ENCODE peak calls at places on chromosomes 11 and 22, in four cellular contexts. One of them, this sample, is unnamed.

GRCh38 chr22:46122980-46123693 is 27.2 kb upstream of the PPARA start:
- DNase-seq in hepatocyte: no peak
- DNase-seq in GM23248: peak; percentile 19
- DNase-seq in HCT116: no peak
- DNase-seq in this sample: no peak

GRCh38 chr11:27004103-27004502 is 10.2 kb downstream of the FIBIN start:
- DNase-seq in hepatocyte: no peak
- DNase-seq in GM23248: no peak
- DNase-seq in HCT116: no peak
- DNase-seq in this sample: no peak

GRCh38 chr11:38176812-38177322 is 1578.8 kb upstream of the RAG2 start:
- DNase-seq in hepatocyte: no peak
- DNase-seq in GM23248: no peak
- DNase-seq in HCT116: no peak
- DNase-seq in this sample: no peak

GRCh38 chr11:77374108-77374507 is 72.6 kb upstream of the GDPD4 start:
- DNase-seq in HCT116: no peak
- DNase-seq in GM23248: no peak
- DNase-seq in hepatocyte: no peak
- DNase-seq in this sample: peak; percentile 46

GRCh38 chr11:13446444-13446843 is 16.6 kb downstream of the BTBD10 start:
- DNase-seq in hepatocyte: no peak
- DNase-seq in HCT116: no peak
- DNase-seq in GM23248: peak; percentile 72
- DNase-seq in this sample: peak; percentile 44

GRCh38 chr11:132318421-132319157 is 948.2 kb downstream of the NTM start:
- DNase-seq in GM23248: peak; percentile 67
- DNase-seq in hepatocyte: no peak
- DNase-seq in HCT116: no peak
- DNase-seq in this sample: peak; percentile 77

GRCh38 chr11:19076744-19077589 is 16.4 kb upstream of the MRGPRX2 start:
- DNase-seq in HCT116: peak; percentile 31
- DNase-seq in GM23248: peak; percentile 57
- DNase-seq in hepatocyte: peak; percentile 69
- DNase-seq in this sample: no peak

GRCh38 chr22:45918455-45919370 is 58.2 kb downstream of the WNT7B start:
- DNase-seq in GM23248: no peak
- DNase-seq in hepatocyte: no peak
- DNase-seq in HCT116: no peak
- DNase-seq in this sample: peak; percentile 60

GRCh38 chr11:118911880-118912741 is 13.6 kb downstream of the BCL9L start:
- DNase-seq in HCT116: peak; percentile 96
- DNase-seq in hepatocyte: peak; percentile 96
- DNase-seq in GM23248: peak; percentile 96
- DNase-seq in this sample: peak; percentile 89

GRCh38 chr22:27799334-27800249 is 2.0 kb downstream of the MN1 start:
- DNase-seq in HCT116: no peak
- DNase-seq in GM23248: peak; percentile 85
- DNase-seq in hepatocyte: no peak
- DNase-seq in this sample: no peak

GRCh38 chr11:59767212-59767611 is 12.0 kb downstream of the STX3 start:
- DNase-seq in HCT116: no peak
- DNase-seq in hepatocyte: peak; percentile 56
- DNase-seq in GM23248: no peak
- DNase-seq in this sample: no peak

GRCh38 chr11:43366597-43367121 is 7.9 kb downstream of the TTC17 start:
- DNase-seq in hepatocyte: no peak
- DNase-seq in GM23248: peak; percentile 16
- DNase-seq in HCT116: no peak
- DNase-seq in this sample: peak; percentile 29

GRCh38 chr22:40665312-40665711 is 14.0 kb upstream of the MCHR1 start:
- DNase-seq in GM23248: peak; percentile 86
- DNase-seq in HCT116: no peak
- DNase-seq in hepatocyte: no peak
- DNase-seq in this sample: peak; percentile 65

GRCh38 chr11:10556590-10556989 is 11.9 kb downstream of the LYVE1 start:
- DNase-seq in hepatocyte: no peak
- DNase-seq in GM23248: no peak
- DNase-seq in HCT116: no peak
- DNase-seq in this sample: no peak

GRCh38 chr11:43316451-43316850 is 4.7 kb downstream of the API5 start:
- DNase-seq in GM23248: peak; percentile 23
- DNase-seq in HCT116: no peak
- DNase-seq in hepatocyte: no peak
- DNase-seq in this sample: peak; percentile 76

GRCh38 chr22:33112606-33113005 is 54.4 kb upstream of the SYN3 start:
- DNase-seq in HCT116: no peak
- DNase-seq in hepatocyte: no peak
- DNase-seq in GM23248: no peak
- DNase-seq in this sample: no peak

GRCh38 chr11:783581-784015 is 6.3 kb downstream of the CEND1 start:
- DNase-seq in hepatocyte: peak; percentile 93
- DNase-seq in GM23248: peak; percentile 94
- DNase-seq in HCT116: peak; percentile 78
- DNase-seq in this sample: peak; percentile 86

GRCh38 chr11:19727246-19727645 is 14.6 kb downstream of the NAV2 start:
- DNase-seq in hepatocyte: peak; percentile 50
- DNase-seq in HCT116: no peak
- DNase-seq in GM23248: peak; percentile 62
- DNase-seq in this sample: peak; percentile 47

DNA sequence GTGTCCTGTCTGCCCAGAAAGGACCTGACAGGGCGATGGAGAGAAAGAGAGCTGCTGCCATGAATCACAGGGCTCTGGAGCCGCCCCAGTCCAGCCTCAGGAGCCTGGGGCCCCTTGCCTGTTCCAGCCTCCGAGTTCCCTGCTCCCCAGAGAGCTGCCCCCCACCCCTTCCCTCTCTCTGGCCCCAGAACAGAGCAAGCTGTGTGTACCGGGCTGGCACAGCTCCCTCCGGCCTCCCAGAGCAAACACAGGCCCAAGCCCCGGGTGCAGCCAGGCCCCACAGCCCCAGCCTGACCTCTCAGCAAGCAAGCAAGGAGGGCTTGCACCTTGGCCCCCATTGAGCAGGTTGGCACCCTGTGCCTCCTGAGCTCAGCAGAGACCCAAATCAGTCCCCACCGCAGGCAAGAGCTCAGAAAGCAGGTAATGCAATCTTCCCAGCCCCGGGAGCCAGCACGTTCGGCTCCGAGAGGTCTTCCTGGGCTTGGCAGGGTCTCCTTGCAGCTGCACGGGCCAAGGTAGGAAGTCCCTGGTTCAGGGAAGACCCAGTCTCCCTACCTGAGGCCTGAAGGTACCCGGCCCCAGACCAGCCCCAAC is 1.4 kb downstream of the PACSIN3 start:
- DNase-seq in GM23248: no peak
- DNase-seq in HCT116: no peak
- DNase-seq in hepatocyte: peak; percentile 70
- DNase-seq in this sample: no peak
- H3K27ac ChIP-seq in GM23248: no peak overlapping the region
- H3K27ac ChIP-seq in HCT116: peak overlapping the region; percentile 96
- H3K27ac ChIP-seq in hepatocyte: peak overlapping the region; percentile 99
- H3K27ac ChIP-seq in this sample: no peak overlapping the region

DNA sequence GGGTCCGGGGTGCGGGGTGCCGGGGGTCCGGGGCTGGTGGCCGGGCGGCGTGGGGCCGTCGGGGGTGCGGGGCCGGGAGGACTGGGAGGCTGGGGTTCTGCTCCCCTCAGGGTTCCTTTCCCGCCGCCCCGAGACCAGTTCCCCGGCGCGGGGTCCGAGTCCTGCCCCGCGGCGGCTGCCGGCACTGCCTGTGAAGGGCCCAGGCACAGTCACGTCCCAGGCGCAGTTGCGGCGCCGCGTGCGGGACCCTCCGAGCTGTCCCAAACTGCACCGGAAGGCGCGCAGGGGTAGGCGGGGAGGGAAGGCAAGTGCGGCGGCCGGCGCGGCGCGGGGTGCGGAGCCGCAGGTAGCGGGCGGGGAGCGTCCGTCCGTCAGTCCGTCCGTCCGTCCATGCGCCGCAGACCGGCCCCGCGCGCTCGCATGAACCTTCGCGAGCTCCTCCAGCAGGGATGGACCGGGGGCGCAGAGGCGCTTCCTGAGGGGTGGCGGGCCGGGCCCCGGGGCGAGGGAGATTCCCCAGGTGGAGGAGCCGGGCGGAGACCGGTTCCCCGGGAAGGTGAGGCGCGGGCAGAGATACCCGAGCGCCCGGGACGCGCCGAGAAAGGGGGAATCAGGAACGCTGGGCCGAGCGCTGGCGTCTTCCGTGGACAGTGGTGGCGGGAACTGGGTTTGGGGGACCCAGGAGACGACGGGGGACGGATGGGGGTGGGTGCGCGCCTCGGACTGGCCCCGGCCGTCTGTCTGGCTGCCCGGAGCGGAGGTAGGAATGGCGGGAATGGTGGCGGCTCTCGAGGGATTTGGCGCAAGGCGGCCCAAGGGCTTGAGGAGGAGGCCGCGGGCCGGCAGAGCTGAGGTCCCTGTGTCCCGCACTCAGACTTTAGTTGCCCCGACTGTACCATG is 3.1 kb upstream of the ADORA2A start:
- DNase-seq in HCT116: no peak
- DNase-seq in hepatocyte: peak; percentile 35
- DNase-seq in GM23248: peak; percentile 50
- DNase-seq in this sample: no peak
- TF ChIP-seq EZH2 in HCT116: no peak
- TF ChIP-seq EZH2 in hepatocyte: peak; percentile 76
- TF ChIP-seq EZH2 in GM23248: peak; percentile 57
- TF ChIP-seq EZH2 in this sample: peak; percentile 95

GRCh38 chr22:39150848-39151215 is 1.6 kb downstream of the CBX7 start:
- DNase-seq in HCT116: no peak
- DNase-seq in GM23248: peak; percentile 26
- DNase-seq in hepatocyte: peak; percentile 15
- DNase-seq in this sample: no peak
- H3K27ac ChIP-seq in HCT116: no peak overlapping the region
- H3K27ac ChIP-seq in GM23248: no peak overlapping the region
- H3K27ac ChIP-seq in hepatocyte: no peak overlapping the region
- H3K27ac ChIP-seq in this sample: no peak overlapping the region

GRCh38 chr11:120867531-120867930 is 156.4 kb upstream of the TBCEL start:
- DNase-seq in HCT116: no peak
- DNase-seq in hepatocyte: no peak
- DNase-seq in GM23248: no peak
- DNase-seq in this sample: no peak

GRCh38 chr11:120869097-120869496 is 154.8 kb upstream of the TBCEL start:
- DNase-seq in GM23248: no peak
- DNase-seq in HCT116: no peak
- DNase-seq in hepatocyte: no peak
- DNase-seq in this sample: no peak

GRCh38 chr11:120869516-120870011 is 154.3 kb upstream of the TBCEL start:
- DNase-seq in HCT116: no peak
- DNase-seq in GM23248: no peak
- DNase-seq in hepatocyte: no peak
- DNase-seq in this sample: no peak

GRCh38 chr11:120867988-120868387 is 155.9 kb upstream of the TBCEL start:
- DNase-seq in hepatocyte: no peak
- DNase-seq in HCT116: no peak
- DNase-seq in GM23248: peak; percentile 35
- DNase-seq in this sample: no peak

DNA sequence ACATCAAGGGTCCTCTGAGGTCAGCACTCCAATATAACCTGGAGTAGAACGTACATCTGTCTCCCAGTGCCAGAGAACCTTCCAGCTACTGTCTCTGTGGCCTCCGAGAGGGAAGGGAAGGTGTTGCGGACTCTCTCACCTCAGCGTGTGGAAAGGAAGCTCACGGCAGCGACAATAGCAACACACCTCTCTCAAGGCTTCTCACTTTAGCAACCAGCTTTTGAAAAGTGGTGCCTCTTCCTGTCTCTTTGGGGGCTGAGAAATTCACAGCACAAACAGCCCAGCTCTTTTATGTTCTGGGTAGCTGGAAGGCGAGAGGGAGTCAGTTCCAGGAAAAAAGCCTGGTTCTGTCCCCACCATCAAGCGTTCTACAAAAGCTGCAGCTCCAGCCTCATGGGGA is 156.9 kb upstream of the TBCEL start:
- DNase-seq in GM23248: no peak
- DNase-seq in hepatocyte: no peak
- DNase-seq in HCT116: no peak
- DNase-seq in this sample: no peak
- TF ChIP-seq EZH2 in GM23248: no peak
- TF ChIP-seq EZH2 in hepatocyte: no peak
- TF ChIP-seq EZH2 in HCT116: no peak
- TF ChIP-seq EZH2 in this sample: no peak

DNA sequence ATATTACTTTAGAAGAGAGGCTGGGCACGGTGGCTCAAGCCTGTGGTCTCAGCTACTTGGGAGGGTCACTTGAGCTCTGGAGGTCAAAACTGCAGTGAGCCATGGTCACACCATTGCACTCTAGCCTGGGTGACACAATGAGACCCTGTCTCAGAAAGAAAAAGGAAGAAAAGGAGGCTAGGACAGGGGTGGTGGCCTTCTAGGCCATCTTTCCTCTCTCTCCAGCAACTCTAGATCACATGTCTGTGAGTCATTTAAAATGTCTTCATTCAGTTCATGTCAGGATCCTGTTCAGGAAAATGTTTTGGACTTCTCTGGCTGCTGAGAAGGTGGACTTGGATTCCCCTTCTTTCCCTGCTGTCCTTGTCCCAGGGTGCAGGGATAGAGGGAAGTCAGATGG is 53.3 kb downstream of the PPFIA1 start:
- DNase-seq in GM23248: peak; percentile 56
- DNase-seq in hepatocyte: no peak
- DNase-seq in HCT116: no peak
- DNase-seq in this sample: peak; percentile 26
- H3K27ac ChIP-seq in GM23248: peak overlapping the region; percentile 29
- H3K27ac ChIP-seq in hepatocyte: peak overlapping the region; percentile 49
- H3K27ac ChIP-seq in HCT116: no peak overlapping the region
- H3K27ac ChIP-seq in this sample: peak overlapping the region; percentile 35

GRCh38 chr11:123072762-123073161 is 10.8 kb upstream of the HSPA8 start:
- DNase-seq in hepatocyte: no peak
- DNase-seq in HCT116: no peak
- DNase-seq in GM23248: no peak
- DNase-seq in this sample: no peak
- TF ChIP-seq EZH2 in hepatocyte: no peak
- TF ChIP-seq EZH2 in HCT116: no peak
- TF ChIP-seq EZH2 in GM23248: no peak
- TF ChIP-seq EZH2 in this sample: no peak

DNA sequence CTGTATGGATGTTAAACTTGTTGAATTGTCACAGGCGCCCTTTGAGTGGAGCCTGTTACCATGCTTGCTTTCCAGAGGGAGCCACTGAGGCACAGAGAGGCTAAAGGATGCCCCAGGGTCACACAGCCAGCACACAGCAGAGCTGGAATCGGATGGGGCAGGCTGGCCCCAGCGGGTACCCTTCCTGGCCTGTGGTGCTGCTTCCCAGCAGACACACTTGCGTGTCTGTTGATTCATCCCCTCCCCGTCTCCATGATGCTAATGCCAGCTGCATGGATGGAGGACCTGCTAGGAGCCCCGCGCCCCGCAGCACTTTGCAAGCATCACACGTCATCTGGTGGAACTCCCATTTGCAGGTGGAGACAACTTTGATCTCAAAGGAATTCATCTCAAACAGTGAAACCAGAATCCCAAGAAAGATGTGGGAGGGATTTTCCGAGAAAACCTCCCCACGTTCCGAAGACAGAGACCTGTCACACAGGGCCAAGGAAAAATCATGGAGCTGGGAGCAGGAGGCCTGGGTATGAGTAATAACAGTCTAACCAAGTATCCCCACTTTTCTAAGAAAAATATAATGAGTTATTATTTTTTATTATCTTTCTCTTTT is 52.5 kb upstream of the SHISAL1 start:
- DNase-seq in GM23248: peak; percentile 18
- DNase-seq in hepatocyte: no peak
- DNase-seq in HCT116: no peak
- DNase-seq in this sample: peak; percentile 19
- H3K27ac ChIP-seq in GM23248: no peak overlapping the region
- H3K27ac ChIP-seq in hepatocyte: no peak overlapping the region
- H3K27ac ChIP-seq in HCT116: no peak overlapping the region
- H3K27ac ChIP-seq in this sample: no peak overlapping the region

This sample was measured in astrocyte.